ENCODE peak calls at places on chromosomes 2 and 18, in four cellular contexts. I, E, O and H are unnamed samples.

GRCh38 chr2:44930274-44930826 is 11.2 kb upstream of the SIX3 start:
- DNase-seq in I (no peak), E (peak), O (no peak), H (no peak)

GRCh38 chr2:66548422-66548821 is 113.5 kb downstream of the MEIS1 start:
- DNase-seq in I (no peak), E (no peak), O (no peak), H (no peak)

GRCh38 chr2:240432430-240432819 is 3.0 kb upstream of the GPC1 start:
- DNase-seq in I (no peak), E (peak), O (no peak), H (no peak)

GRCh38 chr18:3214855-3215637 is 4.7 kb downstream of the MYOM1 start:
- DNase-seq in I (no peak), E (no peak), O (no peak), H (no peak)

GRCh38 chr2:73359915-73360697 is 25.5 kb upstream of the ALMS1 start:
- DNase-seq in I (no peak), E (no peak), O (no peak), H (no peak)

GRCh38 chr2:40243581-40243980 is 208.3 kb downstream of the SLC8A1 start:
- DNase-seq in I (no peak), E (no peak), O (no peak), H (no peak)

GRCh38 chr2:8225798-8226197 is 456.1 kb upstream of the ID2 start:
- DNase-seq in I (no peak), E (no peak), O (no peak), H (no peak)

GRCh38 chr18:5891361-5892215 is 3.7 kb downstream of the TMEM200C start:
- DNase-seq in I (no peak), E (no peak), O (no peak), H (no peak)

GRCh38 chr2:128271891-128272585 is 46.6 kb downstream of the HS6ST1 start:
- DNase-seq in I (no peak), E (peak), O (peak), H (no peak)

GRCh38 chr2:151927501-151928221 is 99.4 kb upstream of the ARL5A start:
- DNase-seq in I (no peak), E (no peak), O (no peak), H (no peak)

GRCh38 chr2:197248623-197249022 is 62.0 kb downstream of the ANKRD44 start:
- DNase-seq in I (no peak), E (no peak), O (no peak), H (no peak)

GRCh38 chr18:33612632-33613031 is 34.6 kb downstream of the ASXL3 start:
- DNase-seq in I (no peak), E (no peak), O (no peak), H (no peak)

GRCh38 chr2:8412082-8412481 is 269.8 kb upstream of the ID2 start:
- DNase-seq in I (no peak), E (no peak), O (no peak), H (no peak)

GRCh38 chr2:169798397-169798717 is 314 bp upstream of the SSB start:
- DNase-seq in I (no peak), E (no peak), O (no peak), H (no peak)

GRCh38 chr2:147937744-147938349 is 82.7 kb downstream of the ORC4 start:
- DNase-seq in I (no peak), E (no peak), O (no peak), H (no peak)

GRCh38 chr2:74577448-74577847 is 22.9 kb downstream of the DOK1 start:
- DNase-seq in I (no peak), E (no peak), O (no peak), H (no peak)

GRCh38 chr2:74747411-74748080 is 86.4 kb upstream of the HK2 start:
- DNase-seq in I (no peak), E (no peak), O (no peak), H (no peak)

GRCh38 chr2:240620859-240621258 is 4.4 kb upstream of the GPR35 start:
- DNase-seq in I (no peak), E (peak), O (peak), H (peak)

GRCh38 chr18:36650906-36651305 is 177.9 kb downstream of the TPGS2 start:
- DNase-seq in I (no peak), E (no peak), O (no peak), H (no peak)

GRCh38 chr2:158998486-158999248 is 30.2 kb downstream of the TANC1 start:
- DNase-seq in I (no peak), E (no peak), O (no peak), H (no peak)

GRCh38 chr18:49934457-49934856 is 121.1 kb upstream of the ACAA2 start:
- DNase-seq in I (no peak), E (no peak), O (no peak), H (no peak)

GRCh38 chr2:67649331-67650071 is 252.4 kb downstream of the ETAA1 start:
- DNase-seq in I (no peak), E (no peak), O (no peak), H (peak)

GRCh38 chr2:235670974-235671787 is 177.3 kb downstream of the AGAP1 start:
- DNase-seq in I (no peak), E (no peak), O (no peak), H (no peak)

GRCh38 chr2:190497428-190497827 is 37.1 kb downstream of the NEMP2 start:
- DNase-seq in I (no peak), E (no peak), O (no peak), H (no peak)

GRCh38 chr18:60469396-60469795 is 96.8 kb upstream of the MC4R start:
- DNase-seq in I (no peak), E (no peak), O (no peak), H (no peak)